ENCODE peak calls at places on chromosome 9, in six cellular contexts. Q, T, L, I, S and H are unnamed samples.

GRCh38 chr9:98794802-98795201 is 1.6 kb downstream of the ANKS6 start:
- DNase-seq in Q (no peak), T (no peak), L (no peak), I (no peak), S (no peak), H (no peak)

GRCh38 chr9:14768561-14769234 is 46.2 kb upstream of the CER1 start:
- DNase-seq in Q (peak; percentile 21), T (no peak), L (peak; percentile 58), I (peak; percentile 72), S (no peak), H (no peak)

GRCh38 chr9:4668604-4669003 is 2.3 kb upstream of the SPATA6L start:
- DNase-seq in Q (no peak), T (no peak), L (no peak), I (no peak), S (no peak), H (no peak)

GRCh38 chr9:1966725-1967366 is 48.3 kb upstream of the SMARCA2 start:
- DNase-seq in Q (no peak), T (no peak), L (no peak), I (no peak), S (no peak), H (no peak)

GRCh38 chr9:134699343-134699740 is 57.7 kb downstream of the COL5A1 start:
- DNase-seq in Q (no peak), T (no peak), L (no peak), I (no peak), S (no peak), H (no peak)

GRCh38 chr9:87497604-87498045 is at the start of gene DAPK1:
- DNase-seq in Q (peak; percentile 79), T (peak; percentile 68), L (no peak), I (peak; percentile 92), S (peak; percentile 83), H (peak; percentile 88)

GRCh38 chr9:114124666-114125580 is 25.8 kb upstream of the KIF12 start:
- DNase-seq in Q (no peak), T (no peak), L (no peak), I (no peak), S (no peak), H (no peak)

GRCh38 chr9:81661339-81661738 is 28.0 kb downstream of the TLE1 start:
- DNase-seq in Q (no peak), T (peak; percentile 36), L (no peak), I (no peak), S (no peak), H (no peak)

GRCh38 chr9:134458111-134458845 is 132.0 kb downstream of the RXRA start:
- DNase-seq in Q (no peak), T (no peak), L (no peak), I (no peak), S (no peak), H (no peak)

GRCh38 chr9:89926691-89927220 is 321.9 kb downstream of the GADD45G start:
- DNase-seq in Q (peak; percentile 48), T (no peak), L (no peak), I (no peak), S (no peak), H (no peak)

GRCh38 chr9:71987471-71988371 is 72.7 kb downstream of the C9orf57 start:
- DNase-seq in Q (no peak), T (no peak), L (no peak), I (no peak), S (no peak), H (no peak)

GRCh38 chr9:101479337-101480045 is 43.9 kb upstream of the ALDOB start:
- DNase-seq in Q (no peak), T (peak; percentile 77), L (no peak), I (no peak), S (no peak), H (no peak)

DNA sequence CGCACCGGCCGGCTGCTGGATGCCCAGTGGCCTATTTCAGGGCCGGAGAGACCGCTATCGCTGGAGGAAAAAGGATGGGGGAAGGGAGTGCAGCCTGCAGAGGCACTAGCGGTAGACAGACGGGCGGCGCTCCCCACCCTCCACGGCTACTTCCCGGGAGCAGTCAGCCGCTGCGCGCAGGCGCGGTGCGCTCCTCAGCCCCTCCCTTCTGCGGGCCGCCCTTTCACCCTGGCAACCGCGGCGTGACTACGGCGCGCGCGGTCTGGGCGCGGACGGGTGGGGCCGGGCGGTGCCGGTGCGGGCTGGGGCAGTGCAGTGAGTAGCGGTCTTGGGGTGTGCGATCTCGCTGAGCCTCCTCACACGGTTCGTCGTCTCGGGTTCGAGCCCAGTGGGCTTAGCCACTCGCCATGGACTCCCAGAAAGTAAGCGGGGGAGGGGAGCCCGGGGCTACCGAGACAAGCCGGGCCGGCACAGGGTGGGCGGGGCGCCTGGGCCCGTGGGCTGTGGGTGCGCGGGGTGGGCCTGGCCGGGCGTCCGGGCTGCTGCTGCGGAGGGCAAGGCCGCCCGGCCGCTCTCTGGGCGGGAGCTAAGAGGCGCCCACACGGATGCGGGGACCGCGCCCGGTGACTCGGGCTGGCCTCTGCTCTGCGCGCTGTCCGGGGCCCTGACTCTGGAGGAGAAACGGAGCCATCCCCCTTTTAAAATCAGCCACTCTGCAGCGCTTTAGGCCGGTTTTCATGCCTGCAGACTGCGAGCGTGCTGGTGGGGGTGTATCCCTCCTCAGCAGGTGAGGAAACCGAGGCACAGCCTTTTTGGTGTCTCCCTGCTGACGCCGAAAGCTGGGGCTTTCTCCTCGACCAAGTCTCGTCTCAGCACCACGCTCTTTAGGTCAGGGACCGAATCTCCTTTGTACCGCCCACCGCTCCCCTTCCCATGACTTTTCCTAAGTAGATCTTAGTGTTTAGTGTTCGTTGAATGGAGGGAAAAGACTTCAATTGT is at the start of gene FSD1L:
- DNase-seq in Q (peak; percentile 95), T (peak; percentile 95), L (peak; percentile 90), I (peak; percentile 96), S (peak; percentile 97), H (peak; percentile 97)
- TF ChIP-seq CTCF in Q (no peak), T (no peak), L (peak; percentile 16), I (peak; percentile 13), S (no peak), H (no peak)

GRCh38 chr9:18320046-18320445 is 153.9 kb upstream of the ADAMTSL1 start:
- DNase-seq in Q (no peak), T (no peak), L (no peak), I (no peak), S (no peak), H (no peak)
- TF ChIP-seq CTCF in Q (no peak), T (no peak), L (peak; percentile 33), I (no peak), S (no peak), H (no peak)

DNA sequence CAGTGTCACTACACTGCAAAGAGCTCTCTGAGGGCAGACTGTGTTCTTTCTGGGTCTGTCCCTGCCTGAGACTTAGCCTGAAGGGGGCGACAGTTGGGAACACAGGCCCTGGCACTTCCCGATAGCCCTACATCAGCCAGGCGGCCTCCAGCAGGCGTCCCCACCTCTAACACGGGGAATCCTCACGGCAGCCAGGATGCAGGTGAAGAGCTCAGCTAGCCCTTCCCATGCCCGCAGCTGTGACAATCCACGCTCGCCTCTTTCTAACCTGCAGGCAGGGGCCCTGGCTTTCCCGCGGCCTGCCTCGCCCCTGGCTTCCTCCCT is 5.9 kb downstream of the MED22 start:
- DNase-seq in Q (no peak), T (no peak), L (no peak), I (peak; percentile 47), S (no peak), H (peak; percentile 36)
- TF ChIP-seq CTCF in Q (no peak), T (no peak), L (peak; percentile 46), I (peak; percentile 41), S (no peak), H (peak; percentile 25)

DNA sequence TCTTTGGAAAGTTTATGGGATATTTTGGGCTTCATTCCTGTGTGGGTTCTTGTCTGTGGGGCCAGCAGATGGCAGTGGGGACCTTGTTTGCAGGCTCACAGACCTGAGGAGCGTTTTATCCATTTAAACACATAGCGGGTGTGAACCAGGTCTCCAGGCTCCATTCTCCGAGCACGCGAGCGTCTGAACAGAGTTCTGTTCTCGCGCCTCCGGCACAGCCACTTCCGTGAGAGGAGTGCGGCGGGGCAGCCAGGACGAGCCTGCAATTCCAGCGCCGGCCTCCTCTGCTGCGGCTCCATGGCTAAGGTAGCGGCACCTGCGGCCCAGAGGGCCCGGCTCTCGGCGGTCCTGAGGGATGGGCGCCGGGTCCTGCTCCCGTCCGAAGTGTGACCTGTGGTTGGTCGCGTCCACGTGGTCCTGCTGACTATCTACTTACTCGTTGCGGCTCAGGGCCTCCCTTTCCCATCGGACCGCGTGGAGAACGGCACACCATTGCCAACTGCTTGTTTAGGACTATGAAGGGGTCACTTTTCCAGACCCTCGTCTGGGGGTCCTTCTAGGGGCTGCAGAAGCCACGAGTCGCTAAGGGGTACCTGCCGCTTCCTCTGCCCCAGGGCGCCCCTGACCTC is 7.3 kb downstream of the NRARP start:
- DNase-seq in Q (no peak), T (peak; percentile 28), L (no peak), I (peak; percentile 44), S (no peak), H (peak; percentile 41)
- TF ChIP-seq CTCF in Q (no peak), T (no peak), L (peak; percentile 65), I (peak; percentile 33), S (no peak), H (no peak)

DNA sequence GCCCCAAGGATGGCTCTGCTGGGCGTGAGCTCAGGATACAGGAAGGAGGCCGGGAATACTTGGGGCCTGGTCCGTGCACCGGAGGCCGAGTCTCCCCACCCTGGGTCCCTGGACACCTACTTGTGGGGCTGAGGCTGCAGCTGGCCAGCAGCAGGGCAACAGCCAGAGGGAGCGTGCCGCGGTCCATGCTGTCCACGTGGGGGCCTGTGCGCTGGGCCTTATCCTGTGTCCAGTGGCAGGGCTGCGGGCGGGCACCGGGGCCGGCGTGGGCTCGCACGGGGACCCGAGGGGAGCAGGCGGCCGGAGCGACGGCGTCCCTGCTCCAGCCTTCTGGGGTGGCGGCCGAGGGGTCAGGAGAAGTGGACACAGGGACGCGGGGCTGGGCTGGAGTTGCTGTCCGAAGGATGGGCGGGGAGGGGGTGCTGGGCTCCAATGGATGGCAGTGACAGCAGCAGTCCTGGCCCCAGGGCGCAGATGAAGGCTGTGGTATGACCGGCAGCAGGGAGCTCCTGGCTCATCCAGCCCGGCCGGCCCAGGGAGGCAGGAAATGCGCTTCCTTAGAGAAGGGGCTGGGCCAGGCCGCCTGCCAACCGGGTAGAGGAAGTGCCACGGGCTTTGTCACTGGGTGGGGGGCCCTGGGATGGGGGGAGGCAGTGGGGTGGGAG is at the start of gene ENG:
- DNase-seq in Q (peak; percentile 79), T (peak; percentile 64), L (peak; percentile 44), I (no peak), S (peak; percentile 90), H (peak; percentile 53)
- TF ChIP-seq CTCF in Q (no peak), T (no peak), L (peak; percentile 39), I (no peak), S (no peak), H (no peak)

DNA sequence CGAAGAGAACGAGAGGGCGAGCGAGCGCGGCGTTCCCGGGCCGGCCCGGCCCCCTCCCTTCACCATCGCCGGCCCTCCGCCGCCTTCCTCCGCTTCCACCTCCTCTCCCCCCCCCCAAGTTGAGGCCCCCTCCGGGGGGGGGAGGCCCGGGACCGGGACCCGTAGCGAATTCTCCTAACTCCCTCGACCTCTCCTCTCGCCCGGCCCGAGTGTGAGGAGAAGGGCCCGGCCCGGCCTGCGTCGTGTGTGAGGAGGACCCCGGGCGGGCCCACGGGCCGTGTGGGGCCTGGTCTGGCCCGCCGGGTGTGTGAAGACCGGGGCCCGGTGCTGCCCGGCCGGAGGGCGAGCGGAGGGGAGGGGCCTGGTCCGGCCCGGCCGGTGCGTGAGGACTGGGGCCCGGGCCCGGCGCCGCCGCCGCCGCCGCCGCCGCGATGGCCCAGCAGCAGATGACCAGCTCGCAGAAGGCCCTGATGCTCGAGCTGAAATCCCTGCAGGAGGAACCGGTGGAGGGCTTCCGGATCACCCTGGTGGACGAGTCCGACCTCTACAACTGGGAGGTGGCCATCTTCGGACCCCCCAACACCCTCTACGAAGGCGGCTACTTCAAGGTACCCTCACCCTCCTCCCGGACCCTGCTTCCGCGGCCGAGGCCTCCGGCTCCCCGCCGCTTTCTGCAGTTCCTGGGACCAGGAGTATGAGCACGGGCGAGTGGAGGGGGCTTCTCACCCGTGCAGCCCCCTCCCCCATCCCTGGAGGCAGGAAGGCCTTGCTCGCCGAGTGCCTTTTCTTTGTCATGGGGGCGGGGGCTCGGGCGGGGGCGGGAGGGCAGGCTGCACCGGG is 587 bp downstream of the UBE2R2 start:
- DNase-seq in Q (peak; percentile 52), T (peak; percentile 54), L (peak; percentile 70), I (peak; percentile 86), S (peak; percentile 83), H (peak; percentile 84)
- TF ChIP-seq CTCF in Q (no peak), T (no peak), L (peak; percentile 54), I (peak; percentile 38), S (no peak), H (no peak)